ENCODE peak calls at places on chromosomes 16 and 17, in nine cellular contexts. N is astrocyte of the spinal cord; M is ascending aorta; E is mammary epithelial cell; S is heart right ventricle; U is effector memory CD4-positive, alpha-beta T cell; I is IMR-90; C is A549; L is fibroblast of pulmonary artery. B is an unnamed sample.
A peak's percentile ranks its signal among the peaks of the same experiment; 100 is the strongest.

GRCh38 chr16:56606688-56607618 is 1.4 kb upstream of the MT2A start:
- DNase-seq in L (peak; percentile 99), S (peak; percentile 81), C (peak; percentile 83), E (peak; percentile 99), M (peak; percentile 50), N (peak; percentile 97), U (no peak), I (peak; percentile 100), B (peak; percentile 97)

GRCh38 chr16:64627781-64628180 is 494.1 kb downstream of the CDH11 start:
- DNase-seq in L (no peak), E (no peak), M (no peak), U (no peak), N (no peak), I (no peak), C (no peak), S (peak; percentile 46), B (no peak)

GRCh38 chr16:69707920-69708683 is 18.3 kb downstream of the NQO1 start:
- DNase-seq in L (no peak), E (no peak), C (no peak), N (no peak), M (no peak), I (no peak), S (no peak), U (no peak), B (no peak)

GRCh38 chr16:73290258-73290657 is 242.3 kb upstream of the ZFHX3 start:
- DNase-seq in E (no peak), N (no peak), I (no peak), S (no peak), U (no peak), M (no peak), L (no peak), C (no peak), B (no peak)

GRCh38 chr17:63082273-63082861 is 116.3 kb downstream of the TANC2 start:
- DNase-seq in N (peak; percentile 59), M (no peak), E (peak; percentile 5), S (no peak), U (no peak), L (peak; percentile 75), I (peak; percentile 58), C (no peak), B (peak; percentile 18)

GRCh38 chr17:76527430-76528111 is 9.9 kb downstream of the CYGB start:
- DNase-seq in M (peak; percentile 66), C (no peak), S (peak; percentile 73), E (peak; percentile 62), U (peak; percentile 27), N (peak; percentile 80), L (peak; percentile 95), I (peak; percentile 80), B (peak; percentile 63)

GRCh38 chr17:76009969-76010661 is 9.5 kb downstream of the CDK3 start:
- DNase-seq in C (no peak), S (no peak), E (no peak), I (no peak), M (no peak), U (no peak), L (no peak), N (no peak), B (no peak)

GRCh38 chr16:56312028-56312300 is 113.4 kb downstream of the AMFR start:
- DNase-seq in L (no peak), C (no peak), N (no peak), E (no peak), I (no peak), M (no peak), S (no peak), U (no peak), B (no peak)

GRCh38 chr16:68645494-68646388 is 631 bp downstream of the CDH3 start:
- DNase-seq in I (no peak), C (no peak), U (no peak), L (no peak), N (no peak), S (no peak), E (peak; percentile 26), M (no peak), B (no peak)

GRCh38 chr17:30819941-30820705 is 4.4 kb downstream of the CRLF3 start:
- DNase-seq in E (no peak), N (no peak), U (no peak), C (no peak), L (peak; percentile 55), I (peak; percentile 9), S (no peak), M (no peak), B (no peak)

GRCh38 chr16:78689031-78689430 is 589.6 kb downstream of the WWOX start:
- DNase-seq in C (no peak), L (peak; percentile 50), I (peak; percentile 1), M (no peak), N (peak; percentile 4), E (no peak), U (no peak), S (no peak), B (peak; percentile 16)

GRCh38 chr17:42683407-42684031 is 1.2 kb downstream of the CNTNAP1 start:
- DNase-seq in C (no peak), N (peak; percentile 45), U (no peak), S (no peak), E (no peak), M (no peak), L (no peak), I (peak; percentile 46), B (no peak)

GRCh38 chr17:14428640-14429029 is 127.8 kb downstream of the HS3ST3B1 start:
- DNase-seq in U (no peak), I (no peak), S (no peak), C (no peak), M (no peak), L (no peak), N (no peak), E (no peak), B (no peak)

GRCh38 chr17:40284085-40284713 is 3.5 kb upstream of the CDC6 start:
- DNase-seq in U (no peak), C (peak; percentile 25), M (no peak), E (peak; percentile 92), S (no peak), N (peak; percentile 90), L (peak; percentile 63), I (peak; percentile 83), B (peak; percentile 63)

GRCh38 chr17:78734841-78735641 is 47.0 kb downstream of the CYTH1 start:
- DNase-seq in U (no peak), E (no peak), N (no peak), L (no peak), I (no peak), S (no peak), C (no peak), M (no peak), B (no peak)

GRCh38 chr17:4499431-4500187 is 928 bp downstream of the SPNS2 start:
- DNase-seq in L (no peak), U (no peak), E (no peak), I (no peak), N (no peak), S (peak; percentile 42), C (peak; percentile 38), M (no peak), B (no peak)

GRCh38 chr17:78206298-78206697 is 7.8 kb upstream of the BIRC5 start:
- DNase-seq in L (no peak), I (no peak), N (no peak), M (no peak), C (no peak), U (no peak), S (no peak), E (no peak), B (no peak)

DNA sequence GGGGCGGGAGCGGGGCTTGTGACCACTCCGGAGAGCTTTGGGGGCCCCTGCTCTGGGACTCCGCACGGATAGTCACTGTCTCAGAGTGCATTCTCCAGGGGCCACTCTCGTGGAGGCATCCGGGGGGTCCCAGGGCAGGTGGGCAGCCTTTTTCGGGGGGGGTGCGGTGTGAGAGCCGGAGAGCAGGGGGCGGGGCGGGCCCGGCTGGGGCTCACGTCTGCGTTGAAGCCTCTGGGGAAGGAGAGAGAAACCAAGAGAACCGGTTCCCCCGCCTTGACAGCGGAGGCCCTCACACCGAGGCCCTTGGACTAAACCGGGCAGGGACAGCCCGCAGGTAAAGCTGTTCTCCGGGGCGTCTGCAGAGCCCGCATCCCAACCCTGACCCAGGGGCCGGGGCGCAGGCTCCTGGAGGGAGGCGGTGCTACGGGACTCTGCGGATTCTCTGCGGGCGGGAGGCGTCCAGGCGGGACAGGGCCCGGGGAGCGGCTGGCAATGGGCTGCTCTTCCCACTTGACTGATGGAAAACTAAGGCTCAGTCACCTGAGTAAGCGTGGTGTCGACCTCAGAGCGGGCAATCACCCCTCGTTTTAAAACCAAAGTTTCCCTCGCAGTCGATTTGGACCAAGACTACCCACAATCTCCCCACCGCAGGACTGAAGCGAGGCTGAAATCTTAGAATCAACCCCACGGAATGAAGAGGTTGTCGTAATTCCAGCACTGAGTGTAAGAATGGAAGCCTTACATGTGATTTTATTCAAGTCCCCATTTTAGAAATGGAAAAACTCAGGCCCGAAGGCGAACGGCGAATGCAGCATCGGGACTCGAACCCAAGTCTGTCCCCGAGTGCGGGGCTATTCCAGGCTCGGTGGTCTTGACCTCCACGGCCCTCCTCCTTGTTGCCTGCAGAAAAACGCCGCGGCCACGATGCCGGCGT is 49.6 kb upstream of the AMZ2 start:
- DNase-seq in L (no peak), M (no peak), N (no peak), I (no peak), U (no peak), E (no peak), C (peak; percentile 24), S (no peak), B (no peak)
- H3K4me3 ChIP-seq in L (no peak overlapping the region), M (peak overlapping the region; percentile 44), N (no peak overlapping the region), I (no peak overlapping the region), U (peak overlapping the region; percentile 77), E (no peak overlapping the region), C (peak overlapping the region; percentile 43), S (peak overlapping the region; percentile 61), B (no peak overlapping the region)

GRCh38 chr17:74641224-74641948 is 17.8 kb upstream of the CD300E start:
- DNase-seq in M (no peak), I (no peak), C (no peak), L (no peak), E (no peak), N (no peak), S (no peak), U (no peak), B (no peak)
- H3K4me3 ChIP-seq in M (no peak overlapping the region), I (no peak overlapping the region), C (no peak overlapping the region), L (no peak overlapping the region), E (no peak overlapping the region), N (no peak overlapping the region), S (no peak overlapping the region), U (no peak overlapping the region), B (no peak overlapping the region)

GRCh38 chr17:65994679-65995078 is 197.3 kb downstream of the CEP112 start:
- DNase-seq in U (no peak), N (no peak), I (no peak), S (no peak), E (no peak), L (no peak), M (no peak), C (no peak), B (no peak)
- H3K4me3 ChIP-seq in U (no peak overlapping the region), N (no peak overlapping the region), I (no peak overlapping the region), S (no peak overlapping the region), E (no peak overlapping the region), L (no peak overlapping the region), M (no peak overlapping the region), C (no peak overlapping the region), B (no peak overlapping the region)

DNA sequence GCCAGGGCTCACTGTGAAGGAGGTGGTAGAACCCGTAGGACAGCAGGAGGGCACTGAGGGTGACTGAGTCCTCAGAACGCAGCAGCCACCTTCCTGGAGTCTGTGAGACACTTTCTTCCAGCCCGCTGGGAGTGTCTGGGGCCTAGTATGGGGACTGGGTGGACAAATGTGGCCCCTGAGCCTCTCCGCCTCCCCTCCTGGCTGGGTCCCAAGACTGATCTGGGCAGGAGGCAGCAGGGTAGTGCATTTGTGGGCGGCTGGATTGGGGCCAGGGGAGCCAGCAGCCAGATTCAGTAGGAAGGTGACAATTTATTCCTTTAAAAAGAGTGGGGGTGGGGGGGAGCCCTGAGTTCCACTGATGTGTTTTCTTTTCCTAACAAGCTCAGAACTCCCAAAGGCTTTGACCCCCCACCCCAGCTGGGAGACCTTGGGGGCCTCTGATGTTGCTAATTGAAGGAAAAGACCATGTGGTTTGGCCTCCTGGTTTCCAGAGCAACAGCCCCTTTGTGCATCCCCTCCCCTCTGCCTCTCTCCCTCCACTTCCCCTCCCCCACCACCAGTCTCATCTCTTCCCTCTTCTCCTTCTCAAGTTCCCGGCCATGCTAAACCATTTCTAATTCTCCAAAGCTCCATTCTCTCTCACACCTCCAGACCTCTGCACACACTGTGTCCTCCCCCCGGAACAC is 4.4 kb downstream of the CLEC19A start:
- DNase-seq in M (no peak), E (no peak), N (no peak), U (no peak), S (no peak), L (no peak), C (no peak), I (no peak), B (no peak)
- H3K4me3 ChIP-seq in M (no peak overlapping the region), E (no peak overlapping the region), N (no peak overlapping the region), U (no peak overlapping the region), S (no peak overlapping the region), L (no peak overlapping the region), C (no peak overlapping the region), I (no peak overlapping the region), B (no peak overlapping the region)

B was measured in brain microvascular endothelial cell.